ENCODE peak calls at places on chromosomes 16 and 17, in four cellular contexts. One of them, this sample, is unnamed.
A peak's percentile ranks its signal among the peaks of the same experiment; 100 is the strongest.

GRCh38 chr16:85584192-85584757 is 28.8 kb upstream of the GSE1 start:
- DNase-seq in tibial artery: no peak
- DNase-seq in lower leg skin: no peak
- DNase-seq in cardiac fibroblast: no peak
- DNase-seq in this sample: no peak

GRCh38 chr16:65119905-65120341 is 1.9 kb downstream of the CDH11 start:
- DNase-seq in tibial artery: peak; percentile 35
- DNase-seq in lower leg skin: no peak
- DNase-seq in cardiac fibroblast: peak; percentile 55
- DNase-seq in this sample: peak; percentile 73

GRCh38 chr17:4531988-4532736 is 23.0 kb downstream of the MYBBP1A start:
- DNase-seq in tibial artery: no peak
- DNase-seq in lower leg skin: no peak
- DNase-seq in cardiac fibroblast: no peak
- DNase-seq in this sample: no peak

GRCh38 chr16:48885456-48885855 is 275.5 kb upstream of the N4BP1 start:
- DNase-seq in tibial artery: no peak
- DNase-seq in lower leg skin: no peak
- DNase-seq in cardiac fibroblast: no peak
- DNase-seq in this sample: no peak

GRCh38 chr16:19746561-19746960 is 28.5 kb downstream of the IQCK start:
- DNase-seq in tibial artery: no peak
- DNase-seq in lower leg skin: no peak
- DNase-seq in cardiac fibroblast: no peak
- DNase-seq in this sample: no peak

GRCh38 chr16:70768205-70768580 is 32.8 kb downstream of the VAC14 start:
- DNase-seq in tibial artery: no peak
- DNase-seq in lower leg skin: no peak
- DNase-seq in cardiac fibroblast: no peak
- DNase-seq in this sample: no peak

GRCh38 chr16:26787924-26788323 is 278.8 kb upstream of the C16orf82 start:
- DNase-seq in tibial artery: no peak
- DNase-seq in lower leg skin: no peak
- DNase-seq in cardiac fibroblast: no peak
- DNase-seq in this sample: no peak

GRCh38 chr17:6498356-6498755 is 54.1 kb downstream of the PIMREG start:
- DNase-seq in tibial artery: no peak
- DNase-seq in lower leg skin: no peak
- DNase-seq in cardiac fibroblast: no peak
- DNase-seq in this sample: no peak

GRCh38 chr16:88497561-88498420 is 44.7 kb downstream of the ZFPM1 start:
- DNase-seq in tibial artery: no peak
- DNase-seq in lower leg skin: no peak
- DNase-seq in cardiac fibroblast: no peak
- DNase-seq in this sample: peak; percentile 29

GRCh38 chr16:49049191-49049590 is 232.4 kb downstream of the CBLN1 start:
- DNase-seq in tibial artery: no peak
- DNase-seq in lower leg skin: no peak
- DNase-seq in cardiac fibroblast: no peak
- DNase-seq in this sample: no peak

GRCh38 chr16:83715217-83715920 is 92.4 kb upstream of the HSBP1 start:
- DNase-seq in tibial artery: peak; percentile 31
- DNase-seq in lower leg skin: no peak
- DNase-seq in cardiac fibroblast: no peak
- DNase-seq in this sample: peak; percentile 10

GRCh38 chr16:83720213-83720612 is 87.6 kb upstream of the HSBP1 start:
- DNase-seq in tibial artery: no peak
- DNase-seq in lower leg skin: no peak
- DNase-seq in cardiac fibroblast: no peak
- DNase-seq in this sample: no peak

GRCh38 chr16:83717814-83718213 is 90.0 kb upstream of the HSBP1 start:
- DNase-seq in tibial artery: no peak
- DNase-seq in lower leg skin: no peak
- DNase-seq in cardiac fibroblast: peak; percentile 58
- DNase-seq in this sample: peak; percentile 51

GRCh38 chr16:83714286-83714685 is 93.5 kb upstream of the HSBP1 start:
- DNase-seq in tibial artery: no peak
- DNase-seq in lower leg skin: no peak
- DNase-seq in cardiac fibroblast: no peak
- DNase-seq in this sample: no peak

GRCh38 chr16:83717308-83717707 is 90.5 kb upstream of the HSBP1 start:
- DNase-seq in tibial artery: no peak
- DNase-seq in lower leg skin: no peak
- DNase-seq in cardiac fibroblast: no peak
- DNase-seq in this sample: peak; percentile 9
- TF ChIP-seq CTCF in tibial artery: no peak
- TF ChIP-seq CTCF in lower leg skin: no peak
- TF ChIP-seq CTCF in cardiac fibroblast: no peak
- TF ChIP-seq CTCF in this sample: peak; percentile 24

GRCh38 chr17:57707892-57708291 is 37.2 kb downstream of the CCDC182 start:
- DNase-seq in tibial artery: no peak
- DNase-seq in lower leg skin: no peak
- DNase-seq in cardiac fibroblast: no peak
- DNase-seq in this sample: peak; percentile 8
- H3K4me3 ChIP-seq in tibial artery: no peak overlapping the region
- H3K4me3 ChIP-seq in lower leg skin: no peak overlapping the region
- H3K4me3 ChIP-seq in cardiac fibroblast: no peak overlapping the region
- H3K4me3 ChIP-seq in this sample: no peak overlapping the region

GRCh38 chr16:62041401-62041800 is 5.2 kb upstream of the CDH8 start:
- DNase-seq in tibial artery: no peak
- DNase-seq in lower leg skin: no peak
- DNase-seq in cardiac fibroblast: peak; percentile 63
- DNase-seq in this sample: peak; percentile 66
- TF ChIP-seq CTCF in tibial artery: peak; percentile 48
- TF ChIP-seq CTCF in lower leg skin: no peak
- TF ChIP-seq CTCF in cardiac fibroblast: peak; percentile 41
- TF ChIP-seq CTCF in this sample: peak; percentile 61

GRCh38 chr17:82096709-82097186 is 1.3 kb downstream of the FASN start:
- DNase-seq in tibial artery: no peak
- DNase-seq in lower leg skin: no peak
- DNase-seq in cardiac fibroblast: no peak
- DNase-seq in this sample: no peak

GRCh38 chr17:82097919-82098168 is 192 bp downstream of the FASN start:
- DNase-seq in tibial artery: no peak
- DNase-seq in lower leg skin: no peak
- DNase-seq in cardiac fibroblast: no peak
- DNase-seq in this sample: no peak

GRCh38 chr17:82097187-82097918 is 683 bp downstream of the FASN start:
- DNase-seq in tibial artery: no peak
- DNase-seq in lower leg skin: no peak
- DNase-seq in cardiac fibroblast: peak; percentile 53
- DNase-seq in this sample: peak; percentile 79

GRCh38 chr17:82094931-82095776 is 2.9 kb downstream of the FASN start:
- DNase-seq in tibial artery: no peak
- DNase-seq in lower leg skin: no peak
- DNase-seq in cardiac fibroblast: no peak
- DNase-seq in this sample: no peak

DNA sequence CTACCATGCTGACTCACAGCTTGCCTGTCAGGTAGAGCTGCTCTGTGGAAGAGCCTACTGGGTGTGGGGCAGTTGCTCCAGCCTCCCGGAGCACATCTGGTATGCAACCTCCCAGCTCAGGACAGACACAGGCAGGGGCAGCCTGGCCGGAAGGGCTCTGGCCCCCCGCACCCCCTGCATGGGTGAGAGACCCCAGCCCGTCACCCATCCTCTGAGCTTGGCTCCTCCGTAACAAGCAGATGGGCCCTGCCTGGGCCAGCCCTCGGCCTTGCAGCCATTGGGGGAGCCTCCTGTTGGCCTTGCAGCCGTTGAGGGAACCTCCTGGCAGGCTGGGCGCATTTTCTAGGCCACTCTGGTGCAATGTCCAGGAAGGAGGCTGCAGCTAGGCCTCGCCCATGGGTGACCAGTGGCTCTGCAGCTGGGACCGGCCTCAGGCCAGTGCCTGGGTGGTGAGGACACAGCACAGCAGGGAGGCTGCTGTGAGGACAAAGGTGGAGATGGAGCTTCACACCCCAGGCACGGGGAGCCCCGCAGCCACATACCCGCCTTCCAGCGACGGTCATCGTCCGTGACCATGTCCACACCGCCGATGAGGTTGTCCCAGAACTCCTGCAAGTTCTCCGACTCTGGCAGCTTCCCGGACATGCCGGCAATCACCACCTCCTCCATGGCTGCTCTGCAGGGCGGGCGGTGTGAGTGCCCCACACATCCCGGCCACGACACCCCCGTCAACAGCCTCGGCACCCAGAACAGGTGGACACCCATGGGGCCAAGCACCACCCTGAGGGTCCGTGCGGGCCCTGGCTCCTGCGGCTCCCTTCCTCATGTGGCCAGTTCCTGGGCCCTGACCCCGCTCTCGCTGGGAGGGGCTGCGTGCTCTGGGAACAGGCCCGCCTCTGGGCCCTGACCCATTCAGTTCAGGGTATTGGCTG is 2.0 kb downstream of the FASN start:
- DNase-seq in tibial artery: no peak
- DNase-seq in lower leg skin: no peak
- DNase-seq in cardiac fibroblast: no peak
- DNase-seq in this sample: peak; percentile 38
- H3K4me3 ChIP-seq in tibial artery: peak overlapping the region; percentile 65
- H3K4me3 ChIP-seq in lower leg skin: no peak overlapping the region
- H3K4me3 ChIP-seq in cardiac fibroblast: peak overlapping the region; percentile 77
- H3K4me3 ChIP-seq in this sample: peak overlapping the region; percentile 73

DNA sequence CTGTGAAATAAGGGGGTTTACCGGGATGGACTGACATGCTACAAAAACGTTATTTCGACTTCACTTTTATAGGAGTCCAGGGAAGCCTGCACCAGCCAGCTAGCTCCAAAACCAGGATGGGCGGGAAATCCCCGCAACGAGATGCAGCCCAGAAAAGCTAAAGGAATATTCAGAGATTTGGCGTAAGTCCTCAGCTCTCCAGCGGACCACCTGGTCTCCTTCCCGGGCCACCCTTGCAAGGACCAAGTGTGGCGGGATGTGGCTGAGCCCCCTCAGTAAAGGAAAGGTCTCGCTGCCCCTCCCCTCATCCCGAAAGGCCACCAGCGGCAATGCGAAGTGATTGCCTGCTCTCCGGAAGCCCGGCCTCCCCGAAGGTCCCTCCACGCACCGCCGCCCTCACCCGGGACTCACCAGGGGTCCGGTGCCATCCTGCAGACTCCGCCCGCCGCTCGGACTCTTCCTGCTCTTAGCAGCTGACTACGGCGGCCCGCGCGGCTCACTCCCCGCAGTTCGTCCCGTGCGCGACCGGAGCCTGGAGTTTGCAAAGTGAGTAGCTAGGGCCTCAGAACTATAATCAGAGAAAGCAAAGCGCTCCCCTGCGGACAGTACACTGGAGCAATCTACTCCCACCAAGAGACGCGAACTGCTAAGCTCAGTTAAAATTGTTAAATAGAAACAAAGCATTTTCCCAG is at the start of gene STX8:
- DNase-seq in tibial artery: peak; percentile 91
- DNase-seq in lower leg skin: peak; percentile 88
- DNase-seq in cardiac fibroblast: peak; percentile 92
- DNase-seq in this sample: peak; percentile 90
- TF ChIP-seq CTCF in tibial artery: no peak
- TF ChIP-seq CTCF in lower leg skin: no peak
- TF ChIP-seq CTCF in cardiac fibroblast: no peak
- TF ChIP-seq CTCF in this sample: no peak

GRCh38 chr16:84513111-84514065 is 8.9 kb upstream of the MEAK7 start:
- DNase-seq in tibial artery: peak; percentile 14
- DNase-seq in lower leg skin: no peak
- DNase-seq in cardiac fibroblast: peak; percentile 54
- DNase-seq in this sample: peak; percentile 90

GRCh38 chr16:84511821-84512220 is 7.4 kb upstream of the MEAK7 start:
- DNase-seq in tibial artery: peak; percentile 18
- DNase-seq in lower leg skin: no peak
- DNase-seq in cardiac fibroblast: no peak
- DNase-seq in this sample: no peak

GRCh38 chr16:84514295-84514873 is 9.9 kb upstream of the MEAK7 start:
- DNase-seq in tibial artery: no peak
- DNase-seq in lower leg skin: no peak
- DNase-seq in cardiac fibroblast: no peak
- DNase-seq in this sample: no peak

GRCh38 chr16:84517366-84517765 is 12.9 kb upstream of the MEAK7 start:
- DNase-seq in tibial artery: no peak
- DNase-seq in lower leg skin: no peak
- DNase-seq in cardiac fibroblast: no peak
- DNase-seq in this sample: no peak

DNA sequence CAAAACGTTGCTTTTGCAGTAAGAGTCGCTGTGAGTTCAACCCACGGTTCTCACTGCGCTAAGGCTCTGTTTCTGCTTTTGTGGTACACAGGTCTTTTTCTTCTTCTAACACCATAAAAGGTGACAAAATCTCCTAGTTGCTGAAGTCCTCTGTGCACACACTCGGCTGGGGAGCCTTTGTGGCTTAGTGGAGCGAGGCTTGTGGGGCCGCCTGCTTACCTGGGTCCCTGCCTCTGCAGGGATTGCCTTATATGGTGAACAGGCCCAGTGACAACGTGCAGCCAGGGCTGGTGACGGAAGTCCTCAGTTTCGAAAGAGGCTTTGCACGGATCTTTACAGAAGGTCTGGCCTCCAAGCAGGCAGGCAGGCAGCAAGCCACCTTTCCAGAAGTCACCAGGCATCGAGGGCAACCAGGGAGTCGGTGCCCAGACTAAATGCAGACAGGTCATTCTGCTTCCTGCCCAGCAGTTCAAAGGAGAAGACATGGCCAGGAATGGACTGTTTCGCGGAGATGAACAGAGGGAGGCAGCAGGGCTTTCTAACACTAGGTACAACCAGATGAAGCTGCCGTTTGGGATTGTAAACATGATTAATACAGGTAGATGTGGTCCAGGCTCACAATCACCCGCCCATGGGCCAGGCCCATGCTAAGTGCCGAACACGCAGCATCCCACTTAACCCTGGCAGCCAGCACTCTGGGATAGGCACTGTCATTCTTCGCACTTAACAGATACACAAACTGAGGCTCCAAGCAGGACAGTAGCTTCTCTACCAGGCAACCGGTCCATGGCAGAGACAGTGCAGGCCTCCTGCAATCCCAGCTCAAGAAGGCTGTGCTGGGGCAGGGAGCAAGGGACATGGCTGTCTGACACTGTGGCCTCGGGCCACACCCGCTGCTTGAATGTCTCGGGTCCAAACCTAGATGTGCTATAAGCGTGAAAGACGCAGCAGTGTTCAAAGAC is 10.7 kb upstream of the MEAK7 start:
- DNase-seq in tibial artery: peak; percentile 17
- DNase-seq in lower leg skin: no peak
- DNase-seq in cardiac fibroblast: no peak
- DNase-seq in this sample: no peak
- H3K4me3 ChIP-seq in tibial artery: no peak overlapping the region
- H3K4me3 ChIP-seq in lower leg skin: no peak overlapping the region
- H3K4me3 ChIP-seq in cardiac fibroblast: no peak overlapping the region
- H3K4me3 ChIP-seq in this sample: no peak overlapping the region